ENCODE peak calls at places on chromosomes 12 and 14, in five cellular contexts. J, F, T, X and Y are unnamed samples. For H3K27me3 and H3K4me1, the result is how much of the 10 kb centered on the place peaks cover.

GRCh38 chr12:93195511-93195910 is 182.2 kb upstream of the NUDT4 start:
- DNase-seq in J (no peak), F (no peak), T (no peak), X (no peak), Y (no peak)

GRCh38 chr14:105074601-105075053 is 9.4 kb upstream of the GPR132 start:
- DNase-seq in J (no peak), F (no peak), T (no peak), X (no peak), Y (peak)

GRCh38 chr14:61227893-61228591 is 53.1 kb downstream of the TMEM30B start:
- DNase-seq in J (no peak), F (no peak), T (no peak), X (no peak), Y (no peak)

GRCh38 chr12:130351331-130351730 is 13.6 kb downstream of the PIWIL1 start:
- DNase-seq in J (no peak), F (no peak), T (no peak), X (no peak), Y (no peak)

GRCh38 chr12:78406776-78407335 is 457.7 kb upstream of the SYT1 start:
- DNase-seq in J (no peak), F (no peak), T (no peak), X (no peak), Y (no peak)

GRCh38 chr12:101829639-101830390 is 944 bp downstream of the GNPTAB start:
- DNase-seq in J (no peak), F (no peak), T (no peak), X (no peak), Y (no peak)

GRCh38 chr14:56422703-56423213 is 156.8 kb upstream of the TMEM260 start:
- DNase-seq in J (peak), F (peak), T (peak), X (no peak), Y (peak)

GRCh38 chr12:62260733-62261683 is 804 bp downstream of the USP15 start:
- DNase-seq in J (peak), F (no peak), T (no peak), X (peak), Y (peak)

GRCh38 chr12:1936406-1937320 is 18.2 kb upstream of the CACNA2D4 start:
- DNase-seq in J (peak), F (no peak), T (peak), X (no peak), Y (peak)

GRCh38 chr14:23654231-23654630 is 18.1 kb downstream of the DHRS2 start:
- DNase-seq in J (no peak), F (no peak), T (no peak), X (no peak), Y (no peak)

GRCh38 chr14:78758333-78758732 is 588.2 kb downstream of the NRXN3 start:
- DNase-seq in J (no peak), F (no peak), T (no peak), X (no peak), Y (no peak)

GRCh38 chr14:33915682-33916081 is 35.2 kb downstream of the EGLN3 start:
- DNase-seq in J (no peak), F (no peak), T (no peak), X (no peak), Y (no peak)

GRCh38 chr12:68899251-68899771 is 33.7 kb downstream of the CPM start:
- DNase-seq in J (no peak), F (no peak), T (peak), X (no peak), Y (peak)

GRCh38 chr14:98195256-98195655 is 1076.7 kb downstream of the BCL11B start:
- DNase-seq in J (no peak), F (no peak), T (no peak), X (no peak), Y (no peak)

GRCh38 chr14:75437201-75438143 is 9.7 kb downstream of the JDP2 start:
- DNase-seq in J (no peak), F (no peak), T (no peak), X (no peak), Y (no peak)

GRCh38 chr14:54792288-54792687 is 110.3 kb downstream of the GCH1 start:
- DNase-seq in J (no peak), F (no peak), T (no peak), X (no peak), Y (no peak)

GRCh38 chr14:39267592-39268112 is 33.9 kb downstream of the MIA2 start:
- DNase-seq in J (no peak), F (no peak), T (no peak), X (no peak), Y (no peak)

GRCh38 chr14:31283568-31284252 is 76.1 kb upstream of the HECTD1 start:
- DNase-seq in J (no peak), F (no peak), T (no peak), X (no peak), Y (no peak)

GRCh38 chr12:93279849-93280412 is 97.8 kb upstream of the NUDT4 start:
- DNase-seq in J (no peak), F (no peak), T (no peak), X (no peak), Y (no peak)

GRCh38 chr14:71328183-71328582 is 420.9 kb downstream of the PCNX1 start:
- DNase-seq in J (no peak), F (no peak), T (no peak), X (no peak), Y (no peak)

GRCh38 chr14:68820999-68821683 is 28.3 kb upstream of the ZFP36L1 start:
- DNase-seq in J (peak), F (no peak), T (no peak), X (no peak), Y (peak)

GRCh38 chr14:54026671-54027070 is 70.0 kb upstream of the BMP4 start:
- DNase-seq in J (no peak), F (no peak), T (no peak), X (no peak), Y (no peak)

GRCh38 chr14:55914771-55915170 is 203.4 kb upstream of the PELI2 start:
- DNase-seq in J (no peak), F (no peak), T (no peak), X (no peak), Y (no peak)

GRCh38 chr12:23634344-23634743 is 315.1 kb downstream of the SOX5 start:
- DNase-seq in J (no peak), F (no peak), T (no peak), X (no peak), Y (no peak)

GRCh38 chr12:123056709-123057108 is 76.2 kb downstream of the ARL6IP4 start:
- DNase-seq in J (no peak), F (no peak), T (no peak), X (no peak), Y (no peak)

GRCh38 chr14:51394804-51395203 is 154.8 kb downstream of the TMX1 start:
- DNase-seq in J (no peak), F (no peak), T (no peak), X (no peak), Y (no peak)

GRCh38 chr12:63942464-63943241 is 98.2 kb downstream of the SRGAP1 start:
- DNase-seq in J (no peak), F (no peak), T (no peak), X (no peak), Y (no peak)

GRCh38 chr12:132248439-132249157 is 80.8 kb downstream of the GALNT9 start:
- DNase-seq in J (no peak), F (no peak), T (no peak), X (no peak), Y (no peak)

GRCh38 chr14:61428261-61428660 is 106.9 kb downstream of the PRKCH start:
- DNase-seq in J (no peak), F (no peak), T (no peak), X (no peak), Y (no peak)

GRCh38 chr12:15580431-15580830 is 208.8 kb downstream of the EPS8 start:
- DNase-seq in J (no peak), F (no peak), T (no peak), X (no peak), Y (no peak)

GRCh38 chr14:76168531-76168930 is 16.8 kb downstream of the GPATCH2L start:
- DNase-seq in J (no peak), F (no peak), T (no peak), X (no peak), Y (no peak)

GRCh38 chr14:68683326-68683725 is 109.5 kb downstream of the ZFP36L1 start:
- DNase-seq in J (no peak), F (no peak), T (no peak), X (no peak), Y (peak)

GRCh38 chr12:124777399-124778372 is 86.0 kb downstream of the SCARB1 start:
- DNase-seq in J (peak), F (peak), T (peak), X (no peak), Y (peak)

GRCh38 chr12:117032593-117033381 is 66.4 kb downstream of the TESC start:
- DNase-seq in J (no peak), F (no peak), T (peak), X (no peak), Y (peak)

GRCh38 chr12:116473416-116473815 is 85.8 kb upstream of the MAP1LC3B2 start:
- DNase-seq in J (no peak), F (no peak), T (no peak), X (no peak), Y (no peak)

GRCh38 chr12:119423285-119423684 is 88.8 kb downstream of the CCDC60 start:
- DNase-seq in J (no peak), F (no peak), T (no peak), X (no peak), Y (no peak)

GRCh38 chr14:90518075-90518940 is 121.5 kb downstream of the CALM1 start:
- DNase-seq in J (no peak), F (no peak), T (no peak), X (no peak), Y (no peak)

DNA sequence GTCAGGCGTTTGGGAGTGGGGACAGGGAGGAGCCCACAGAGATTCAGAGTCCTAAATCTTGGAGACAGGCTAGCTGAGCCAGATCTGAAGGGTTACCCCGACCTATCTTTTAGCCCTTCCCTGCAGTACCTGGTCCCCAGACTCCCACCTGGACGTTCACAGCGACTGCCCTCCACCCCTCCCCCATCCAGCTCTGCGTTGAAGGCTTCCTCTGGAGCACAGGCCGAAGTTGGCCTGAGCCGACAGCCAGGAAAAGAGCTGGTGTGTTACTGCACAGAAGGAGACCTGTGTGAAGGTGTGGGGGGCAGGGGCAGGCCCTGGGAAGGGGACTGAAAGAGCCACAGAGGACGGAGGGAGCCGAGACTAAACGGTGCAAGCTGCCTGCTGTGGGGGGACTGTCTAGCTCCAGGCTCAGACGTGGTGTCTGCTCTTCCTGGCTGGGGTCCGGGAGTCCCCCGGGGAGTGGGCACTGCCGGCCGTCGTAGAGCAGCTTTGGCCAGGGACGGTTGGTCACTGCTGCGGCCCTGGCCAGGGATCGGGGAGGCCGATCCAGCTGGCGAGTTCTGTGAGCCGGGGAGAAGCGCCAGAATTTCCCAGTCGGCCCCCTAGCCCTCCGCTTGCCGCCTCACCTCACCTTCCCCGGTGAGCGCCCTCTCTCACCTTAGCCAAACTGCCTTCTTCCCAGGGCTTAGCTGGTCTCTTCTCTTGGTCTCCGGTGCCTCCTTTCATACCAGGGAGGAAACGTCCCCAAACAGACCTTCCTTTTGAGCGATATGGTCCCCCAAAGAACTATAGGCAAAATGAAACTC is 869 bp upstream of the COL2A1 start:
- DNase-seq in J (no peak), F (no peak), T (no peak), X (no peak), Y (no peak)
- H3K27me3 ChIP-seq in J (under half), F (half or more), T (under half), X (under half), Y (under half)

DNA sequence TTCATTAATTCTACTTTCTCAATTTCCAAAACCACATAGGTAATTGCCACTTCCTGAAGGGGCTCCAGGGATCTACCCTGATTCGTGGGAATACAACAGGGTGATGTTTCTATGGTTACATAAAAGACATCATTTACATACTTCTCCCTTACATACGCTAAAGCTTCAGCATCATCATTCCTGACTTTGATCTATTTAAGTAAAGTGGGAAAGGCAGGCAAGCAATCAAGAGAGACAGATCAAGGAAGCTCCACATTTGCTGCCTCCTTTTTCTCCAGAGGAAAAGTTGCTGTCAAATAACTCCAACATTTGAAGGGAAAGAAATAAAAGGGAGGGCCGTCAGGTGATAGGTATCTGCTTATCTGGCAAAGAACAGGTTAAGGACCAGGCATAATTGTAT is 118.9 kb upstream of the SINHCAF start:
- DNase-seq in J (no peak), F (no peak), T (no peak), X (no peak), Y (no peak)
- TF ChIP-seq POLR2A in J (no peak), F (no peak), T (no peak), X (no peak), Y (no peak)

DNA sequence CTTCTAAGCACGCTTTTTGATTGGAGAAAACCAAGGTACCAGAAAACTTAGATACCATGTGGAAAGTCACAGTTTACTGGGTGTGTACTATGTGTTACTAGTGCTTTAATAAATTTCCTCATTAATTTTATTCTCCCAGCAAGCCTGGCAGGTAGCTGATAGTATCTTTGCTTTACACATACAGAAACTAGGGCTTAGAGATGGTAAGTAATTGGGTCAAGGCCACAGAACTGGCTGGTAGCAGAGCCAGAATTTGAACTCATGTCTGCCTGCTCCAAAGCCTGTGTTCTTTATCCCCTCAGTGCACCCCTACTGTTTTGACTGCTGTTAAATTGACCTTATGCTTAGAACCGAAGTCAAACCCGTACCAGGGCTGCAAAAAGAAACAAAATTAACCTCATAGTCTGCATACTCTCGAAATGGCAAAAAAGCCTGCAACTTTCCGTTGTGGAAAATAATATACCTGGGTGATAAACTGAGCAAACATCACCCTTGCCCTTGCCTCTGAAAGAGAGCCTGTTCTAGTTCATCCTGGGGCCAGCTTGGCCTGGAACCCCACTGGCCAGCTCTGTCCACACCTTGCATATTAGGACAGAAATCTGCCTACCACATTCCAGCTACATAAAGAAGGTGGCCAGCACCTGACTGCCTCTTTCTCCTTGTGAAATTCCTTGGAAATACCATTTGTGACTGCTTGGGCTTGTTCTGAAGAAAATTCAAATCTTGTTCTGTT is 118.9 kb downstream of the ETV6 start:
- DNase-seq in J (no peak), F (no peak), T (no peak), X (no peak), Y (peak)
- H3K4me1 ChIP-seq in J (under half), F (under half), T (under half), X (under half), Y (under half)

DNA sequence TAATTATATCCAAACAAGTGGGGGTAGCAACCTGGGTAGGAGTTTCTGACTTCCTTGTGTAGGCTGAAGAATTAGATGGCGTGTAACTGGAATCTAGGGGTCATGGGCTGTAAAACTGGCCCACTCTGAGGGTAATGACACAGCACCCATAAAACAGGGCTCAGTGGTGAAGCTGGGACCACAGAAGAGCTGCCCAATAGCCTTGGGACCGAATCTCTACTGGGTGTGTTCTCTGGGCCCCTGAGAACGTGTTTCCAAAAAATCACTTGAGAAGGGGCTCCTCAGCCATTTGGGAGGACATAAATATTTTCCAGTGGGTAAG is 3.7 kb downstream of the RNASE8 start:
- DNase-seq in J (no peak), F (no peak), T (no peak), X (no peak), Y (no peak)
- H3K27me3 ChIP-seq in J (under half), F (under half), T (under half), X (under half), Y (under half)

GRCh38 chr12:121828306-121828705 is 24.5 kb downstream of the SETD1B start:
- DNase-seq in J (no peak), F (no peak), T (no peak), X (no peak), Y (no peak)
- TF ChIP-seq POLR2A in J (no peak), F (no peak), T (no peak), X (no peak), Y (no peak)

DNA sequence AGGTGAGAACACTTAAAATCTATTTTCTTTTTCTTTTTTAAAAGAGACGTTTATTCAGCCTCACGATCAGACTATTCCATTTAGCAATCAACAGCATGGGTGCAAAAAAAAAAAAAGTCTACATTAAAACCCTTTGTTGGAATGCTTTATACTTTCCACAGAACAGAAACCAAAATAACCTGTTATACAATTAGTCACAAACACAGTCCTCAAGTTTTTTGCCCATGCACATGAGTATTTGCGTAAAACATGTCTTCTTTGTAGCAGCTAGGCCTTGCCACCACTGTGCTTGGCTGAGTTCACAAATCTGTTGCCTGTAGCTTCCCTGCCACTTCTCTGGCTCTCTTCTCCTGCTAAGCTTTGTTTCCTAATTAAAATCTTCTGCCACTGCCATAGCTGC is 37.8 kb downstream of the KLRG1 start:
- DNase-seq in J (no peak), F (no peak), T (no peak), X (no peak), Y (no peak)
- H3K4me1 ChIP-seq in J (under half), F (under half), T (under half), X (under half), Y (under half)

GRCh38 chr14:100982356-100982755 is 78.8 kb upstream of the RTL1 start:
- DNase-seq in J (no peak), F (no peak), T (no peak), X (no peak), Y (no peak)
- H3K27me3 ChIP-seq in J (under half), F (under half), T (under half), X (under half), Y (under half)

GRCh38 chr14:73757381-73757780 is 43.2 kb upstream of the PNMA1 start:
- DNase-seq in J (no peak), F (no peak), T (no peak), X (no peak), Y (no peak)

GRCh38 chr14:73753043-73753886 is 39.1 kb upstream of the PNMA1 start:
- DNase-seq in J (peak), F (no peak), T (peak), X (no peak), Y (peak)

GRCh38 chr14:73755434-73756014 is 41.3 kb upstream of the PNMA1 start:
- DNase-seq in J (no peak), F (no peak), T (no peak), X (no peak), Y (no peak)

GRCh38 chr14:73753887-73754880 is 40.0 kb upstream of the PNMA1 start:
- DNase-seq in J (no peak), F (no peak), T (no peak), X (no peak), Y (peak)

GRCh38 chr14:73754911-73755360 is 40.8 kb upstream of the PNMA1 start:
- DNase-seq in J (no peak), F (no peak), T (peak), X (no peak), Y (peak)
- TF ChIP-seq POLR2A in J (no peak), F (no peak), T (no peak), X (no peak), Y (no peak)

DNA sequence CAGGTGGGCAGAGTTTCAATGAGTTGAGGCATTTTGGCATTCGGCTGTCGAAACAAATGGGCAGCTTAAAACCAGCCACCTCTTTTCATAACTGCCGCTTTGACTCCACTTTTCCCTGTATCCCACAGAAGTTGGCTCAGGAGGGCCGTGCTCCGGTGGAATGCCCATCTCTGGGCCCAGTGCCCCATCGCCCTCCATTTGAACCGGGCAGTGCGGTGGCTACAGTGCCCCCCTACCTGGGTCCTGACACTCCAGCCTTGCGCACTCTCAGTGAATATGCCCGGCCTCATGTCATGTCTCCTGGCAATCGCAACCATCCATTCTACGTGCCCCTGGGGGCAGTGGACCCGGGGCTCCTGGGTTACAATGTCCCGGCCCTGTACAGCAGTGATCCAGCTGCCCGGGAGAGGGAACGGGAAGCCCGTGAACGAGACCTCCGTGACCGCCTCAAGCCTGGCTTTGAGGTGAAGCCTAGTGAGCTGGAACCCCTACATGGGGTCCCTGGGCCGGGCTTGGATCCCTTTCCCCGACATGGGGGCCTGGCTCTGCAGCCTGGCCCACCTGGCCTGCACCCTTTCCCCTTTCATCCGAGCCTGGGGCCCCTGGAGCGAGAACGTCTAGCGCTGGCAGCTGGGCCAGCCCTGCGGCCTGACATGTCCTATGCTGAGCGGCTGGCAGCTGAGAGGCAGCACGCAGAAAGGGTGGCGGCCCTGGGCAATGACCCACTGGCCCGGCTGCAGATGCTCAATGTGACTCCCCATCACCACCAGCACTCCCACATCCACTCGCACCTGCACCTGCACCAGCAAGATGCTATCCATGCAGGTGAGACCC is 5.0 kb upstream of the RNU7-1 start:
- DNase-seq in J (peak), F (no peak), T (peak), X (no peak), Y (no peak)
- H3K4me1 ChIP-seq in J (under half), F (under half), T (under half), X (under half), Y (under half)